ENCODE peak calls at places on chromosomes 2 and 18, in seven cellular contexts. Z, V, J, E, P, O and A are unnamed samples.

GRCh38 chr2:44928660-44929471 is 12.6 kb upstream of the SIX3 start:
- DNase-seq in Z (no peak), E (no peak), P (no peak), O (no peak), V (no peak), J (no peak), A (no peak)

GRCh38 chr2:32136097-32136496 is 29.6 kb upstream of the SLC30A6 start:
- DNase-seq in V (peak), P (no peak), O (no peak), Z (no peak), J (no peak), E (no peak), A (no peak)

GRCh38 chr2:39620067-39620466 is 45.6 kb upstream of the TMEM178A start:
- DNase-seq in Z (no peak), P (peak), O (no peak), V (peak), J (no peak), E (no peak), A (no peak)

GRCh38 chr2:84856785-84857184 is 24.1 kb downstream of the TRABD2A start:
- DNase-seq in J (no peak), P (no peak), E (no peak), Z (no peak), O (no peak), V (no peak), A (no peak)

GRCh38 chr2:42770288-42771131 is 6.6 kb upstream of the OXER1 start:
- DNase-seq in E (peak), P (peak), O (no peak), V (peak), J (no peak), Z (no peak), A (peak)

GRCh38 chr18:74493689-74494088 is 2.5 kb upstream of the CNDP2 start:
- DNase-seq in J (peak), P (peak), E (no peak), V (peak), O (peak), Z (no peak), A (peak)

GRCh38 chr2:233244818-233245217 is 6.7 kb upstream of the ATG16L1 start:
- DNase-seq in V (peak), J (no peak), O (no peak), Z (no peak), E (no peak), P (no peak), A (no peak)

GRCh38 chr2:7881038-7881437 is 800.8 kb upstream of the ID2 start:
- DNase-seq in V (no peak), Z (no peak), J (no peak), P (no peak), E (no peak), O (no peak), A (no peak)

GRCh38 chr2:196253115-196253484 is 81.7 kb upstream of the STK17B start:
- DNase-seq in V (no peak), P (no peak), O (no peak), J (no peak), Z (no peak), E (no peak), A (no peak)

GRCh38 chr2:20209373-20210109 is 15.4 kb downstream of the SDC1 start:
- DNase-seq in P (no peak), V (no peak), O (no peak), E (no peak), J (no peak), Z (no peak), A (no peak)

GRCh38 chr2:159094173-159094737 is 125.8 kb downstream of the TANC1 start:
- DNase-seq in V (peak), O (no peak), P (no peak), J (no peak), E (no peak), Z (peak), A (no peak)

GRCh38 chr18:74196220-74197119 is 48.1 kb downstream of the TIMM21 start:
- DNase-seq in Z (peak), E (peak), J (peak), P (peak), V (peak), O (no peak), A (peak)

GRCh38 chr2:20141056-20141762 is 83.7 kb downstream of the SDC1 start:
- DNase-seq in Z (no peak), P (peak), E (no peak), J (no peak), O (no peak), V (peak), A (no peak)

GRCh38 chr18:32366586-32367538 is 103.8 kb downstream of the GAREM1 start:
- DNase-seq in P (no peak), O (no peak), E (no peak), Z (no peak), J (no peak), V (no peak), A (no peak)

GRCh38 chr2:152247337-152247695 is 71.8 kb upstream of the STAM2 start:
- DNase-seq in O (no peak), E (no peak), J (no peak), Z (no peak), P (no peak), V (peak), A (no peak)

GRCh38 chr18:22964116-22964515 is 31.0 kb downstream of the RBBP8 start:
- DNase-seq in P (no peak), E (no peak), Z (no peak), V (peak), J (no peak), O (no peak), A (no peak)